ENCODE peak calls at places on chromosomes 6 and 20, in nine cellular contexts. Y is SK-N-SH, F is OCI-LY7, R is fibroblast of lung, A is mammary epithelial cell, N is GM23338, V is GM23248, M is neuronal stem cell, I is HCT116. K is an unnamed sample.

GRCh38 chr20:38109657-38110524 is 55.2 kb downstream of the TGM2 start:
- DNase-seq in V (peak; percentile 91), F (no peak), R (peak; percentile 96), I (no peak), N (no peak), A (peak; percentile 85), Y (no peak), M (no peak), K (peak; percentile 87)

GRCh38 chr20:62411479-62412193 is 4.6 kb upstream of the CABLES2 start:
- DNase-seq in Y (no peak), R (no peak), V (no peak), A (no peak), I (no peak), F (no peak), M (no peak), N (no peak), K (no peak)

GRCh38 chr20:47400685-47401084 is 44.2 kb upstream of the ZMYND8 start:
- DNase-seq in Y (peak; percentile 34), A (no peak), R (no peak), F (peak; percentile 55), M (no peak), V (no peak), N (peak; percentile 30), I (no peak), K (no peak)

GRCh38 chr20:38272398-38272797 is 11.9 kb upstream of the KIAA1755 start:
- DNase-seq in A (peak; percentile 76), Y (no peak), M (no peak), V (peak; percentile 78), N (no peak), I (no peak), R (peak; percentile 25), F (no peak), K (no peak)

GRCh38 chr20:56989516-56989915 is 276.9 kb downstream of the BMP7 start:
- DNase-seq in Y (no peak), I (no peak), F (no peak), V (peak; percentile 52), R (no peak), A (peak; percentile 17), N (no peak), M (no peak), K (no peak)

GRCh38 chr20:63659370-63659769 is 1.3 kb downstream of the RTEL1 start:
- DNase-seq in I (no peak), M (no peak), R (no peak), A (peak; percentile 21), F (no peak), Y (no peak), V (peak; percentile 24), N (no peak), K (no peak)

GRCh38 chr6:78623567-78623966 is 243.8 kb upstream of the IRAK1BP1 start:
- DNase-seq in M (no peak), R (no peak), I (no peak), A (no peak), N (no peak), V (peak; percentile 4), Y (no peak), F (no peak), K (no peak)

GRCh38 chr6:151096255-151096612 is 143.5 kb upstream of the AKAP12 start:
- DNase-seq in Y (no peak), A (no peak), F (no peak), V (no peak), R (peak; percentile 22), N (no peak), I (no peak), M (no peak), K (no peak)

GRCh38 chr6:160276126-160276525 is 17.5 kb upstream of the SLC22A2 start:
- DNase-seq in A (no peak), M (no peak), R (no peak), Y (no peak), N (no peak), F (no peak), V (no peak), I (no peak), K (no peak)

GRCh38 chr6:160278786-160279310 is 20.2 kb upstream of the SLC22A2 start:
- DNase-seq in M (no peak), R (no peak), N (peak; percentile 32), F (no peak), V (no peak), A (no peak), I (no peak), Y (no peak), K (no peak)

GRCh38 chr6:160277144-160277543 is 18.5 kb upstream of the SLC22A2 start:
- DNase-seq in M (no peak), N (no peak), R (no peak), Y (no peak), V (no peak), F (no peak), I (no peak), A (no peak), K (no peak)

GRCh38 chr6:160278311-160278710 is 19.7 kb upstream of the SLC22A2 start:
- DNase-seq in M (no peak), A (no peak), R (no peak), N (no peak), F (no peak), I (no peak), V (no peak), Y (no peak), K (no peak)

DNA sequence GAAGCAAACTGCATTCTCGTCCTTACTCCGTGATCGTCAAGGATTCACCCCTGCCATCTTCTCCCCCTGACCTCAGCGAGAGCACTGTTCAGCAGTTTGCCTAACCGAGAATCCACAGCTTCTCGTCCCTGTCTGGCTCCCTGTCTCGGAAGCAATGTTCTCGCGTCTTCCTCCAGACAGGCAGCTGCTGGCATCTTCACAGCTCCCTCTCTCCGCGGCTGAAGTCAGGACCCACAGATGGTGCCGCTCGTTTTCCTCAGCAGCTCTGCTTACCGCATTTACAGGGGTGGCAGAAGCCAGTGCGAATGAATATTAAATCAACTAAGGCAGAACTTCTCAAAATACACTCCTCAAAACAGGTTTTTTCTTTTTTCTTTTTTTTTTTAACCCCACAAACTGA is 18.9 kb upstream of the SLC22A2 start:
- DNase-seq in I (no peak), V (no peak), N (no peak), A (no peak), Y (no peak), M (no peak), R (no peak), F (no peak), K (no peak)
- H2AFZ ChIP-seq in I (no peak overlapping the region), V (no peak overlapping the region), N (no peak overlapping the region), A (no peak overlapping the region), Y (no peak overlapping the region), M (no peak overlapping the region), R (no peak overlapping the region), F (no peak overlapping the region), K (no peak overlapping the region)

GRCh38 chr6:109373762-109374161 is 8.5 kb downstream of the CD164 start:
- DNase-seq in N (no peak), M (no peak), V (peak; percentile 40), R (no peak), I (no peak), Y (no peak), A (no peak), F (no peak), K (no peak)

GRCh38 chr6:109373333-109373732 is 8.9 kb downstream of the CD164 start:
- DNase-seq in I (no peak), M (no peak), R (no peak), Y (no peak), V (no peak), F (no peak), N (no peak), A (no peak), K (no peak)

GRCh38 chr6:109370792-109371191 is 11.5 kb downstream of the CD164 start:
- DNase-seq in M (no peak), Y (no peak), I (no peak), A (no peak), N (no peak), F (no peak), R (no peak), V (no peak), K (no peak)

GRCh38 chr6:109370336-109370735 is 11.9 kb downstream of the CD164 start:
- DNase-seq in V (no peak), I (no peak), A (no peak), N (no peak), R (no peak), M (no peak), Y (no peak), F (no peak), K (no peak)

DNA sequence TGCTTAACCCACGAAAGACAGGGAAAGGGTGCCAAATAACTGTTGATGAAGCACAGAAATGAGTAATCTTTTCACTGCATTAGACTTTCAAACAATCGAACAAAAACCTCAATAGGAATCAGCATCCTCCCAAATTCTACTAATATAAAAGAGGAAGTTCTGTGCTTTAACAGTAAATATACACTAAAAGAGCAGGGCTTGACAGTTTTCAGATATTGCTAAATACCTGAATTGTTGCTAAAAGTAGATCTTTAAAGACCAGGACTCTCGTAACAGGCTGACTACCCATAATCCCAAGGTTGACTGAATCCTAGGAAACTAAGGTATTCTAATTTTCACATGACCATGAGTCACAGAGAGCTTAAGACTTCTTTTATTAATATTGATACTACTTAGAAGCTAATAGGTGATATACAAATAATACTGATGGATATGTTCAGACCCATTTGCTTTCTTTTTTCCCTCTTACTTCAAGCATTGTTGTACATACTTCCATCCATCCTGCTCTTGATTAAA is 10.1 kb downstream of the CD164 start:
- DNase-seq in Y (no peak), F (no peak), N (no peak), R (no peak), V (no peak), M (no peak), I (no peak), A (no peak), K (no peak)
- H3K4me2 ChIP-seq in Y (no peak overlapping the region), F (no peak overlapping the region), N (no peak overlapping the region), R (no peak overlapping the region), V (no peak overlapping the region), M (no peak overlapping the region), I (peak overlapping the region; percentile 57), A (no peak overlapping the region), K (no peak overlapping the region)

DNA sequence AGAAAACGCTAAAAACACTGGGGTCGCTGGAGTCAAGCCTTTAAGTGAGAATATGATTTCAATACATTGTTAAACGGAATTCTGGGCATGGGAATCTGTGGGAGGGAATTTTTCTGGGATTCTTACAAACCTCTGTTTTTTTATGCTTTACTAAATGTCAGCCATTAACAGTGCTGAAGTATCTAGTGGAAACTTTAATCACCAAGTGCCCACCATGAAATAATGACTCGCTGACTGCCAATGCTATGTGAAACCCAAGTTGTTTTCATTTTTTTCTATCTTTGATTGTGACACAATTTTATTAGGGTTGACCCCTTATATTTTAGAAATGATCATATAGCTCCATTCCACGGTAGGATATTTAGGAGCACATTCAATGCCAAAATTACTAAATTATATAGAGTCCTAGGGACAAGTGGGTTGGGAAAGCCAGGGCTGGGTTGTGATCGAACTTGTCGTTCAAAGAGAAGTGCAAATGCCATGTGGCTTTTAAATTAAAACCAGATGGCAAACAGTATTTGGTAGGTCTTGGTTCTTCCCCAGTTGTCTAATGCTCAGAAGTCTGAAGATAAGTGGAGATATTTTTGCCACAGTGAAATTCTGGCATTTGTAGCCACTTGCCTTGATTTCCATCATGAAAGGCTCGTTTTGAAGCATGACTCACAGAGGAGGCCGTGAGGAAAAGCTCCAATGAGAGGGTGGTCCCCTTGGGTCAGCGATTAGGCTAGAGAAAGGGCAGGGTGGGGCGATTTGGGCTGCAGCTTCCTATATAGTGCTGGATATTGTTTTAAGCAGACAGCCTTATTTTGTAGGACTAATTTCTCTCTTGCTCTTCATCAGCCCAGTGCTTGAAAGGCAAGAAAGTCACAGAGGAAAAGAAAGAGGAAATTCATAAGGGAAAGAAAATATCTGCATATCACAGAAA is 254.4 kb upstream of the JAG1 start:
- DNase-seq in V (peak; percentile 10), F (no peak), Y (no peak), I (no peak), R (no peak), M (no peak), A (no peak), N (no peak), K (no peak)
- H2AFZ ChIP-seq in V (no peak overlapping the region), F (no peak overlapping the region), Y (no peak overlapping the region), I (no peak overlapping the region), R (no peak overlapping the region), M (no peak overlapping the region), A (no peak overlapping the region), N (peak overlapping the region; percentile 38), K (no peak overlapping the region)

GRCh38 chr20:25498280-25498606 is 87.1 kb downstream of the NINL start:
- DNase-seq in M (no peak), R (no peak), A (no peak), F (no peak), V (no peak), N (no peak), I (no peak), Y (no peak), K (no peak)
- H3K4me2 ChIP-seq in M (no peak overlapping the region), R (no peak overlapping the region), A (no peak overlapping the region), F (no peak overlapping the region), V (no peak overlapping the region), N (no peak overlapping the region), I (no peak overlapping the region), Y (no peak overlapping the region), K (no peak overlapping the region)

K was measured in PC-9.